ENCODE peak calls at places on chromosome 22, in ten cellular contexts. N is RWPE1; Q is hepatic stellate cell; B is stimulated activated CD4-positive, alpha-beta T cell treated with anti-CD3 and anti-CD28 coated beads, Interleukin-1b, Interleukin-23, amount 100 ng/mL, for 1 hour; M is activated T-cell treated with anti-CD3 and anti-CD28 coated beads, Interleukin-2, amount 50 U/mL, for 72 hours; S is fibroblast of the aortic adventitia; L is WTC11; G is stimulated activated CD8-positive, alpha-beta memory T cell treated with anti-CD3 and anti-CD28 coated beads, Interleukin-2, amount 100 ng/mL, for 1 hour; P is DND-41; X is fibroblast of mammary gland. O is an unnamed sample.

GRCh38 chr22:41305646-41306045 is 4.3 kb downstream of the ZC3H7B start:
- DNase-seq in N (peak), Q (peak), B (no peak), M (no peak), S (peak), L (no peak), G (no peak), P (no peak), X (peak), O (no peak)

GRCh38 chr22:47901911-47902310 is 1139.5 kb downstream of the TBC1D22A start:
- DNase-seq in N (no peak), Q (no peak), B (no peak), M (no peak), S (no peak), L (peak), G (no peak), P (no peak), X (no peak), O (no peak)

GRCh38 chr22:47552541-47553205 is 790.2 kb downstream of the TBC1D22A start:
- DNase-seq in N (no peak), Q (no peak), B (no peak), M (no peak), S (no peak), L (no peak), G (no peak), P (no peak), X (no peak), O (no peak)

GRCh38 chr22:29136715-29137700 is 64.2 kb downstream of the KREMEN1 start:
- DNase-seq in N (no peak), Q (no peak), B (no peak), M (no peak), S (no peak), L (no peak), G (no peak), P (no peak), X (no peak), O (peak)

GRCh38 chr22:46115755-46116490 is 34.4 kb upstream of the PPARA start:
- DNase-seq in N (no peak), Q (no peak), B (no peak), M (no peak), S (no peak), L (no peak), G (no peak), P (no peak), X (no peak), O (no peak)

GRCh38 chr22:21041937-21042336 is 3.8 kb upstream of the LRRC74B start:
- DNase-seq in N (no peak), Q (no peak), B (no peak), M (no peak), S (no peak), L (no peak), G (no peak), P (no peak), X (peak), O (no peak)

GRCh38 chr22:22520020-22520656 is at the start of gene ZNF280A:
- DNase-seq in N (no peak), Q (no peak), B (no peak), M (no peak), S (peak), L (no peak), G (no peak), P (no peak), X (peak), O (no peak)

GRCh38 chr22:21055880-21056319 is 10.2 kb downstream of the LRRC74B start:
- DNase-seq in N (no peak), Q (no peak), B (no peak), M (no peak), S (no peak), L (no peak), G (no peak), P (peak), X (no peak), O (no peak)

GRCh38 chr22:30252411-30253204 is 6.0 kb upstream of the LIF start:
- DNase-seq in N (no peak), Q (no peak), B (no peak), M (no peak), S (no peak), L (no peak), G (no peak), P (no peak), X (no peak), O (peak)

GRCh38 chr22:38228873-38229740 is 27.3 kb downstream of the MAFF start:
- DNase-seq in N (peak), Q (no peak), B (no peak), M (no peak), S (peak), L (no peak), G (no peak), P (no peak), X (peak), O (peak)

GRCh38 chr22:42439821-42440674 is 7.8 kb upstream of the NFAM1 start:
- DNase-seq in N (no peak), Q (peak), B (no peak), M (peak), S (peak), L (no peak), G (no peak), P (no peak), X (peak), O (no peak)

GRCh38 chr22:37887610-37888378 is 18.3 kb upstream of the MICALL1 start:
- DNase-seq in N (peak), Q (peak), B (no peak), M (no peak), S (peak), L (no peak), G (no peak), P (no peak), X (peak), O (no peak)

GRCh38 chr22:26797910-26798309 is 140.5 kb downstream of the MIAT start:
- DNase-seq in N (no peak), Q (no peak), B (no peak), M (no peak), S (no peak), L (peak), G (no peak), P (no peak), X (no peak), O (no peak)

GRCh38 chr22:18032455-18033101 is 8.2 kb upstream of the MICAL3 start:
- DNase-seq in N (peak), Q (peak), B (no peak), M (no peak), S (peak), L (no peak), G (no peak), P (no peak), X (peak), O (peak)

GRCh38 chr22:36554101-36554500 is 25.1 kb upstream of the EIF3D start:
- DNase-seq in N (no peak), Q (no peak), B (no peak), M (no peak), S (no peak), L (peak), G (no peak), P (no peak), X (no peak), O (no peak)

GRCh38 chr22:22731374-22731676 is 86.9 kb downstream of the GGTLC2 start:
- DNase-seq in N (no peak), Q (no peak), B (no peak), M (no peak), S (no peak), L (no peak), G (no peak), P (no peak), X (no peak), O (no peak)

GRCh38 chr22:37476389-37477329 is 9.5 kb downstream of the MFNG start:
- DNase-seq in N (no peak), Q (no peak), B (no peak), M (no peak), S (no peak), L (no peak), G (no peak), P (no peak), X (no peak), O (no peak)

GRCh38 chr22:17922925-17923898 is 101.1 kb downstream of the MICAL3 start:
- DNase-seq in N (no peak), Q (peak), B (no peak), M (no peak), S (peak), L (no peak), G (no peak), P (no peak), X (peak), O (no peak)

GRCh38 chr22:47219789-47220188 is 457.3 kb downstream of the TBC1D22A start:
- DNase-seq in N (no peak), Q (no peak), B (no peak), M (no peak), S (no peak), L (no peak), G (no peak), P (no peak), X (no peak), O (no peak)

GRCh38 chr22:17924735-17925727 is 99.3 kb downstream of the MICAL3 start:
- DNase-seq in N (no peak), Q (no peak), B (no peak), M (no peak), S (peak), L (no peak), G (no peak), P (no peak), X (no peak), O (no peak)

GRCh38 chr22:42270178-42270511 is 308 bp downstream of the TCF20 start:
- DNase-seq in N (peak), Q (no peak), B (no peak), M (peak), S (no peak), L (peak), G (no peak), P (no peak), X (no peak), O (peak)

O was measured in Peyer's patch.